ENCODE peak calls at places on chromosomes 11 and 22, in six cellular contexts. One of them, this sample, is unnamed.

GRCh38 chr22:37752189-37753061 is 55.3 kb upstream of the GCAT start:
- DNase-seq in tibial nerve: peak; percentile 89
- DNase-seq in upper lobe of right lung: peak; percentile 90
- DNase-seq in neuronal stem cell: peak; percentile 30
- DNase-seq in ovary: peak; percentile 87
- DNase-seq in adrenal gland: peak; percentile 94
- DNase-seq in this sample: no peak

GRCh38 chr22:23220485-23221350 is 40.4 kb downstream of the BCR start:
- DNase-seq in tibial nerve: no peak
- DNase-seq in upper lobe of right lung: peak; percentile 70
- DNase-seq in neuronal stem cell: no peak
- DNase-seq in ovary: no peak
- DNase-seq in adrenal gland: peak; percentile 13
- DNase-seq in this sample: no peak

GRCh38 chr22:19739448-19739895 is 16.1 kb downstream of the GP1BB start:
- DNase-seq in tibial nerve: no peak
- DNase-seq in upper lobe of right lung: no peak
- DNase-seq in neuronal stem cell: no peak
- DNase-seq in ovary: no peak
- DNase-seq in adrenal gland: no peak
- DNase-seq in this sample: no peak

GRCh38 chr11:100557830-100558611 is 129.1 kb upstream of the ARHGAP42 start:
- DNase-seq in tibial nerve: no peak
- DNase-seq in upper lobe of right lung: no peak
- DNase-seq in neuronal stem cell: no peak
- DNase-seq in ovary: no peak
- DNase-seq in adrenal gland: no peak
- DNase-seq in this sample: no peak

GRCh38 chr22:17767236-17768065 is 6.8 kb downstream of the BID start:
- DNase-seq in tibial nerve: no peak
- DNase-seq in upper lobe of right lung: no peak
- DNase-seq in neuronal stem cell: no peak
- DNase-seq in ovary: no peak
- DNase-seq in adrenal gland: no peak
- DNase-seq in this sample: no peak

GRCh38 chr11:35963911-35964310 is 20.0 kb downstream of the LDLRAD3 start:
- DNase-seq in tibial nerve: peak; percentile 23
- DNase-seq in upper lobe of right lung: no peak
- DNase-seq in neuronal stem cell: no peak
- DNase-seq in ovary: no peak
- DNase-seq in adrenal gland: no peak
- DNase-seq in this sample: no peak

GRCh38 chr22:50340157-50340879 is 2.8 kb upstream of the PPP6R2 start:
- DNase-seq in tibial nerve: no peak
- DNase-seq in upper lobe of right lung: no peak
- DNase-seq in neuronal stem cell: no peak
- DNase-seq in ovary: no peak
- DNase-seq in adrenal gland: no peak
- DNase-seq in this sample: no peak

GRCh38 chr22:23216331-23217170 is 36.2 kb downstream of the BCR start:
- DNase-seq in tibial nerve: no peak
- DNase-seq in upper lobe of right lung: no peak
- DNase-seq in neuronal stem cell: no peak
- DNase-seq in ovary: no peak
- DNase-seq in adrenal gland: peak; percentile 3
- DNase-seq in this sample: no peak

GRCh38 chr11:36271794-36272409 is 17.3 kb downstream of the COMMD9 start:
- DNase-seq in tibial nerve: no peak
- DNase-seq in upper lobe of right lung: no peak
- DNase-seq in neuronal stem cell: no peak
- DNase-seq in ovary: no peak
- DNase-seq in adrenal gland: no peak
- DNase-seq in this sample: no peak

GRCh38 chr22:20131856-20132685 is 467 bp downstream of the ZDHHC8 start:
- DNase-seq in tibial nerve: no peak
- DNase-seq in upper lobe of right lung: peak; percentile 86
- DNase-seq in neuronal stem cell: no peak
- DNase-seq in ovary: peak; percentile 64
- DNase-seq in adrenal gland: peak; percentile 58
- DNase-seq in this sample: no peak

GRCh38 chr11:124884869-124885479 is 12.7 kb downstream of the ROBO4 start:
- DNase-seq in tibial nerve: no peak
- DNase-seq in upper lobe of right lung: no peak
- DNase-seq in neuronal stem cell: no peak
- DNase-seq in ovary: peak; percentile 15
- DNase-seq in adrenal gland: peak; percentile 51
- DNase-seq in this sample: no peak

GRCh38 chr11:124879999-124880611 is 14.9 kb downstream of the ROBO3 start:
- DNase-seq in tibial nerve: no peak
- DNase-seq in upper lobe of right lung: peak; percentile 61
- DNase-seq in neuronal stem cell: no peak
- DNase-seq in ovary: no peak
- DNase-seq in adrenal gland: no peak
- DNase-seq in this sample: no peak

GRCh38 chr11:124880958-124881357 is 15.7 kb downstream of the ROBO3 start:
- DNase-seq in tibial nerve: no peak
- DNase-seq in upper lobe of right lung: no peak
- DNase-seq in neuronal stem cell: no peak
- DNase-seq in ovary: no peak
- DNase-seq in adrenal gland: no peak
- DNase-seq in this sample: no peak

GRCh38 chr11:124884340-124884739 is 13.3 kb downstream of the ROBO4 start:
- DNase-seq in tibial nerve: no peak
- DNase-seq in upper lobe of right lung: no peak
- DNase-seq in neuronal stem cell: no peak
- DNase-seq in ovary: no peak
- DNase-seq in adrenal gland: no peak
- DNase-seq in this sample: no peak

GRCh38 chr11:124882339-124883071 is 15.2 kb downstream of the ROBO4 start:
- DNase-seq in tibial nerve: no peak
- DNase-seq in upper lobe of right lung: no peak
- DNase-seq in neuronal stem cell: no peak
- DNase-seq in ovary: peak; percentile 64
- DNase-seq in adrenal gland: no peak
- DNase-seq in this sample: no peak
- H3K27ac ChIP-seq in tibial nerve: peak overlapping the region; percentile 47
- H3K27ac ChIP-seq in upper lobe of right lung: peak overlapping the region; percentile 55
- H3K27ac ChIP-seq in neuronal stem cell: no peak overlapping the region
- H3K27ac ChIP-seq in ovary: peak overlapping the region; percentile 22
- H3K27ac ChIP-seq in adrenal gland: peak overlapping the region; percentile 16
- H3K27ac ChIP-seq in this sample: no peak overlapping the region

GRCh38 chr22:48849963-48850657 is 977.6 kb downstream of the BRD1 start:
- DNase-seq in tibial nerve: no peak
- DNase-seq in upper lobe of right lung: peak; percentile 44
- DNase-seq in neuronal stem cell: no peak
- DNase-seq in ovary: no peak
- DNase-seq in adrenal gland: no peak
- DNase-seq in this sample: no peak
- H3K9me3 ChIP-seq in tibial nerve: no peaks in the 10 kb centered on the region
- H3K9me3 ChIP-seq in upper lobe of right lung: no peaks in the 10 kb centered on the region
- H3K9me3 ChIP-seq in neuronal stem cell: no peaks in the 10 kb centered on the region
- H3K9me3 ChIP-seq in ovary: no peaks in the 10 kb centered on the region
- H3K9me3 ChIP-seq in adrenal gland: no peaks in the 10 kb centered on the region
- H3K9me3 ChIP-seq in this sample: no peaks in the 10 kb centered on the region

GRCh38 chr11:64661146-64661545 is 61.9 kb downstream of the NRXN2 start:
- DNase-seq in tibial nerve: no peak
- DNase-seq in upper lobe of right lung: no peak
- DNase-seq in neuronal stem cell: no peak
- DNase-seq in ovary: no peak
- DNase-seq in adrenal gland: no peak
- DNase-seq in this sample: no peak

GRCh38 chr11:64665381-64665780 is 57.6 kb downstream of the NRXN2 start:
- DNase-seq in tibial nerve: no peak
- DNase-seq in upper lobe of right lung: no peak
- DNase-seq in neuronal stem cell: no peak
- DNase-seq in ovary: no peak
- DNase-seq in adrenal gland: no peak
- DNase-seq in this sample: no peak

GRCh38 chr11:64661622-64662021 is 61.4 kb downstream of the NRXN2 start:
- DNase-seq in tibial nerve: no peak
- DNase-seq in upper lobe of right lung: no peak
- DNase-seq in neuronal stem cell: no peak
- DNase-seq in ovary: no peak
- DNase-seq in adrenal gland: no peak
- DNase-seq in this sample: no peak

GRCh38 chr11:64660706-64661105 is 62.3 kb downstream of the NRXN2 start:
- DNase-seq in tibial nerve: no peak
- DNase-seq in upper lobe of right lung: no peak
- DNase-seq in neuronal stem cell: no peak
- DNase-seq in ovary: no peak
- DNase-seq in adrenal gland: no peak
- DNase-seq in this sample: no peak

GRCh38 chr11:64663656-64664055 is 59.3 kb downstream of the NRXN2 start:
- DNase-seq in tibial nerve: no peak
- DNase-seq in upper lobe of right lung: no peak
- DNase-seq in neuronal stem cell: no peak
- DNase-seq in ovary: no peak
- DNase-seq in adrenal gland: no peak
- DNase-seq in this sample: no peak
- H3K27ac ChIP-seq in tibial nerve: no peak overlapping the region
- H3K27ac ChIP-seq in upper lobe of right lung: no peak overlapping the region
- H3K27ac ChIP-seq in neuronal stem cell: no peak overlapping the region
- H3K27ac ChIP-seq in ovary: no peak overlapping the region
- H3K27ac ChIP-seq in adrenal gland: no peak overlapping the region
- H3K27ac ChIP-seq in this sample: no peak overlapping the region

GRCh38 chr22:47795477-47796127 is 1033.2 kb downstream of the TBC1D22A start:
- DNase-seq in tibial nerve: no peak
- DNase-seq in upper lobe of right lung: no peak
- DNase-seq in neuronal stem cell: no peak
- DNase-seq in ovary: no peak
- DNase-seq in adrenal gland: no peak
- DNase-seq in this sample: no peak

GRCh38 chr22:47797546-47797945 is 1035.1 kb downstream of the TBC1D22A start:
- DNase-seq in tibial nerve: no peak
- DNase-seq in upper lobe of right lung: no peak
- DNase-seq in neuronal stem cell: no peak
- DNase-seq in ovary: no peak
- DNase-seq in adrenal gland: no peak
- DNase-seq in this sample: no peak

GRCh38 chr22:47793304-47794101 is 1031.1 kb downstream of the TBC1D22A start:
- DNase-seq in tibial nerve: no peak
- DNase-seq in upper lobe of right lung: no peak
- DNase-seq in neuronal stem cell: no peak
- DNase-seq in ovary: no peak
- DNase-seq in adrenal gland: no peak
- DNase-seq in this sample: no peak

GRCh38 chr22:47796128-47796908 is 1033.9 kb downstream of the TBC1D22A start:
- DNase-seq in tibial nerve: no peak
- DNase-seq in upper lobe of right lung: no peak
- DNase-seq in neuronal stem cell: no peak
- DNase-seq in ovary: no peak
- DNase-seq in adrenal gland: no peak
- DNase-seq in this sample: no peak

GRCh38 chr22:47794851-47795250 is 1032.4 kb downstream of the TBC1D22A start:
- DNase-seq in tibial nerve: no peak
- DNase-seq in upper lobe of right lung: no peak
- DNase-seq in neuronal stem cell: no peak
- DNase-seq in ovary: no peak
- DNase-seq in adrenal gland: no peak
- DNase-seq in this sample: no peak
- H3K9me3 ChIP-seq in tibial nerve: no peaks in the 10 kb centered on the region
- H3K9me3 ChIP-seq in upper lobe of right lung: no peaks in the 10 kb centered on the region
- H3K9me3 ChIP-seq in neuronal stem cell: no peaks in the 10 kb centered on the region
- H3K9me3 ChIP-seq in ovary: no peaks in the 10 kb centered on the region
- H3K9me3 ChIP-seq in adrenal gland: no peaks in the 10 kb centered on the region
- H3K9me3 ChIP-seq in this sample: no peaks in the 10 kb centered on the region

GRCh38 chr11:17406082-17406817 is 17.8 kb upstream of the KCNJ11 start:
- DNase-seq in tibial nerve: no peak
- DNase-seq in upper lobe of right lung: peak; percentile 65
- DNase-seq in neuronal stem cell: no peak
- DNase-seq in ovary: no peak
- DNase-seq in adrenal gland: no peak
- DNase-seq in this sample: no peak
- H3K27ac ChIP-seq in tibial nerve: no peak overlapping the region
- H3K27ac ChIP-seq in upper lobe of right lung: peak overlapping the region; percentile 48
- H3K27ac ChIP-seq in neuronal stem cell: no peak overlapping the region
- H3K27ac ChIP-seq in ovary: no peak overlapping the region
- H3K27ac ChIP-seq in adrenal gland: no peak overlapping the region
- H3K27ac ChIP-seq in this sample: no peak overlapping the region